ENCODE peak calls at places on chromosomes 6 and 20, in five cellular contexts. One of them, this sample, is unnamed.
A peak's percentile ranks its signal among the peaks of the same experiment; 100 is the strongest.

GRCh38 chr20:45338121-45339030 is 9.8 kb downstream of the SDC4 start:
- DNase-seq in left ventricle myocardium inferior: no peak
- DNase-seq in endodermal cell: no peak
- DNase-seq in natural killer cell: no peak
- DNase-seq in HTR-8/SVneo: no peak
- DNase-seq in this sample: peak; percentile 57

GRCh38 chr6:9520417-9521151 is 894.3 kb downstream of the TFAP2A start:
- DNase-seq in natural killer cell: no peak
- DNase-seq in HTR-8/SVneo: peak; percentile 43
- DNase-seq in endodermal cell: no peak
- DNase-seq in left ventricle myocardium inferior: no peak
- DNase-seq in this sample: no peak

GRCh38 chr20:64158346-64159285 is 5.6 kb upstream of the MYT1 start:
- DNase-seq in endodermal cell: no peak
- DNase-seq in left ventricle myocardium inferior: no peak
- DNase-seq in HTR-8/SVneo: no peak
- DNase-seq in natural killer cell: no peak
- DNase-seq in this sample: no peak

GRCh38 chr6:127843582-127843981 is 57.3 kb downstream of the THEMIS start:
- DNase-seq in left ventricle myocardium inferior: no peak
- DNase-seq in natural killer cell: no peak
- DNase-seq in endodermal cell: no peak
- DNase-seq in HTR-8/SVneo: no peak
- DNase-seq in this sample: no peak

GRCh38 chr20:14055127-14055742 is 59.9 kb downstream of the MACROD2 start:
- DNase-seq in endodermal cell: no peak
- DNase-seq in natural killer cell: no peak
- DNase-seq in left ventricle myocardium inferior: no peak
- DNase-seq in HTR-8/SVneo: peak; percentile 20
- DNase-seq in this sample: peak; percentile 59

GRCh38 chr6:144220031-144220790 is 64.9 kb upstream of the UTRN start:
- DNase-seq in natural killer cell: no peak
- DNase-seq in HTR-8/SVneo: no peak
- DNase-seq in left ventricle myocardium inferior: no peak
- DNase-seq in endodermal cell: no peak
- DNase-seq in this sample: no peak

GRCh38 chr20:10209091-10209490 is 9.5 kb upstream of the SNAP25 start:
- DNase-seq in natural killer cell: no peak
- DNase-seq in HTR-8/SVneo: no peak
- DNase-seq in left ventricle myocardium inferior: no peak
- DNase-seq in endodermal cell: no peak
- DNase-seq in this sample: no peak

GRCh38 chr6:47741807-47742206 is 40.0 kb upstream of the OPN5 start:
- DNase-seq in endodermal cell: no peak
- DNase-seq in left ventricle myocardium inferior: no peak
- DNase-seq in natural killer cell: no peak
- DNase-seq in HTR-8/SVneo: no peak
- DNase-seq in this sample: no peak

GRCh38 chr6:157022022-157022740 is 245.0 kb downstream of the ARID1B start:
- DNase-seq in left ventricle myocardium inferior: peak; percentile 89
- DNase-seq in natural killer cell: peak; percentile 80
- DNase-seq in endodermal cell: peak; percentile 95
- DNase-seq in HTR-8/SVneo: peak; percentile 82
- DNase-seq in this sample: peak; percentile 86

GRCh38 chr6:101089640-101090039 is 208.5 kb upstream of the ASCC3 start:
- DNase-seq in natural killer cell: no peak
- DNase-seq in left ventricle myocardium inferior: no peak
- DNase-seq in endodermal cell: no peak
- DNase-seq in HTR-8/SVneo: no peak
- DNase-seq in this sample: no peak

GRCh38 chr6:53986721-53987526 is 124.3 kb upstream of the MLIP start:
- DNase-seq in HTR-8/SVneo: no peak
- DNase-seq in left ventricle myocardium inferior: no peak
- DNase-seq in natural killer cell: no peak
- DNase-seq in endodermal cell: no peak
- DNase-seq in this sample: peak; percentile 63

GRCh38 chr6:21227486-21227885 is 366.1 kb upstream of the SOX4 start:
- DNase-seq in natural killer cell: no peak
- DNase-seq in HTR-8/SVneo: peak; percentile 12
- DNase-seq in left ventricle myocardium inferior: no peak
- DNase-seq in endodermal cell: no peak
- DNase-seq in this sample: no peak

GRCh38 chr6:167898673-167899311 is 72.1 kb downstream of the AFDN start:
- DNase-seq in endodermal cell: no peak
- DNase-seq in natural killer cell: no peak
- DNase-seq in HTR-8/SVneo: peak; percentile 12
- DNase-seq in left ventricle myocardium inferior: no peak
- DNase-seq in this sample: peak; percentile 53

GRCh38 chr6:28218312-28219248 is 6.5 kb upstream of the ZSCAN9 start:
- DNase-seq in natural killer cell: peak; percentile 31
- DNase-seq in left ventricle myocardium inferior: peak; percentile 88
- DNase-seq in endodermal cell: peak; percentile 81
- DNase-seq in HTR-8/SVneo: peak; percentile 70
- DNase-seq in this sample: peak; percentile 64

GRCh38 chr6:104887350-104887749 is 27.6 kb upstream of the HACE1 start:
- DNase-seq in left ventricle myocardium inferior: no peak
- DNase-seq in HTR-8/SVneo: peak; percentile 40
- DNase-seq in natural killer cell: no peak
- DNase-seq in endodermal cell: peak; percentile 56
- DNase-seq in this sample: peak; percentile 46

GRCh38 chr20:18913701-18914100 is 100.1 kb downstream of the SCP2D1 start:
- DNase-seq in natural killer cell: no peak
- DNase-seq in HTR-8/SVneo: no peak
- DNase-seq in left ventricle myocardium inferior: no peak
- DNase-seq in endodermal cell: no peak
- DNase-seq in this sample: no peak

GRCh38 chr6:38804368-38804767 is 89.3 kb downstream of the DNAH8 start:
- DNase-seq in HTR-8/SVneo: no peak
- DNase-seq in endodermal cell: no peak
- DNase-seq in left ventricle myocardium inferior: no peak
- DNase-seq in natural killer cell: no peak
- DNase-seq in this sample: no peak

GRCh38 chr20:2137552-2138201 is 36.0 kb downstream of the STK35 start:
- DNase-seq in natural killer cell: no peak
- DNase-seq in HTR-8/SVneo: no peak
- DNase-seq in left ventricle myocardium inferior: no peak
- DNase-seq in endodermal cell: no peak
- DNase-seq in this sample: no peak

GRCh38 chr20:19588731-19589130 is 169.3 kb upstream of the RIN2 start:
- DNase-seq in natural killer cell: no peak
- DNase-seq in left ventricle myocardium inferior: no peak
- DNase-seq in HTR-8/SVneo: no peak
- DNase-seq in endodermal cell: no peak
- DNase-seq in this sample: no peak

GRCh38 chr6:13924949-13925881 is at the start of gene RNF182:
- DNase-seq in HTR-8/SVneo: no peak
- DNase-seq in endodermal cell: peak; percentile 63
- DNase-seq in left ventricle myocardium inferior: no peak
- DNase-seq in natural killer cell: no peak
- DNase-seq in this sample: peak; percentile 11

GRCh38 chr20:58980711-58981563 is at the start of gene NELFCD:
- DNase-seq in left ventricle myocardium inferior: peak; percentile 89
- DNase-seq in endodermal cell: peak; percentile 96
- DNase-seq in HTR-8/SVneo: peak; percentile 100
- DNase-seq in natural killer cell: peak; percentile 87
- DNase-seq in this sample: peak; percentile 91

This sample was measured in mesendoderm.